ENCODE peak calls at places on chromosomes 16 and 17, in nine cellular contexts. Z is CD8-positive, alpha-beta T cell; U is prostate gland; T is cardiac muscle cell; J is fibroblast of lung; Y is stomach; A is ovary; O is colonic mucosa; E is left ventricle myocardium inferior. S is an unnamed sample.
A peak's percentile ranks its signal among the peaks of the same experiment; 100 is the strongest.

GRCh38 chr17:68204736-68205135 is 43.1 kb upstream of the AMZ2 start:
- DNase-seq in Z (peak; percentile 22), U (no peak), T (no peak), J (no peak), Y (no peak), A (no peak), O (no peak), E (peak; percentile 31), S (no peak)

GRCh38 chr17:38528101-38528500 is 77.7 kb downstream of the SRCIN1 start:
- DNase-seq in Z (no peak), U (no peak), T (no peak), J (no peak), Y (no peak), A (no peak), O (no peak), E (no peak), S (no peak)

GRCh38 chr17:58527949-58528348 is 13.5 kb upstream of the MTMR4 start:
- DNase-seq in Z (no peak), U (no peak), T (peak; percentile 80), J (no peak), Y (no peak), A (no peak), O (no peak), E (no peak), S (no peak)

GRCh38 chr17:56708670-56709410 is 115.3 kb downstream of the NOG start:
- DNase-seq in Z (no peak), U (no peak), T (no peak), J (no peak), Y (no peak), A (no peak), O (no peak), E (no peak), S (no peak)

GRCh38 chr17:19447085-19447583 is 36.1 kb downstream of the RNF112 start:
- DNase-seq in Z (peak; percentile 47), U (peak; percentile 78), T (peak; percentile 85), J (peak; percentile 83), Y (peak; percentile 73), A (peak; percentile 86), O (peak; percentile 89), E (no peak), S (peak; percentile 76)

GRCh38 chr16:537415-538335 is 10.2 kb downstream of the CAPN15 start:
- DNase-seq in Z (no peak), U (no peak), T (no peak), J (no peak), Y (no peak), A (no peak), O (no peak), E (no peak), S (no peak)

GRCh38 chr16:19898924-19899604 is 14.4 kb upstream of the GPRC5B start:
- DNase-seq in Z (no peak), U (peak; percentile 39), T (peak; percentile 68), J (peak; percentile 54), Y (peak; percentile 46), A (peak; percentile 33), O (peak; percentile 55), E (no peak), S (no peak)

GRCh38 chr16:31488630-31489564 is 6.0 kb downstream of the SLC5A2 start:
- DNase-seq in Z (no peak), U (no peak), T (peak; percentile 27), J (no peak), Y (no peak), A (no peak), O (no peak), E (no peak), S (no peak)

GRCh38 chr16:27579086-27579980 is 29.4 kb downstream of the KATNIP start:
- DNase-seq in Z (no peak), U (no peak), T (peak; percentile 22), J (peak; percentile 12), Y (no peak), A (no peak), O (no peak), E (no peak), S (no peak)

GRCh38 chr16:29849505-29849904 is 13.5 kb downstream of the CDIPT start:
- DNase-seq in Z (no peak), U (no peak), T (no peak), J (no peak), Y (no peak), A (no peak), O (no peak), E (no peak), S (no peak)

GRCh38 chr17:1736348-1737281 is 6.1 kb upstream of the SERPINF2 start:
- DNase-seq in Z (no peak), U (no peak), T (peak; percentile 93), J (peak; percentile 82), Y (peak; percentile 46), A (peak; percentile 80), O (no peak), E (peak; percentile 71), S (no peak)

GRCh38 chr16:57999366-57999970 is 1.0 kb downstream of the ZNF319 start:
- DNase-seq in Z (peak; percentile 41), U (no peak), T (no peak), J (peak; percentile 29), Y (no peak), A (no peak), O (no peak), E (no peak), S (no peak)

GRCh38 chr17:8470447-8471047 is 34.9 kb downstream of the NDEL1 start:
- DNase-seq in Z (no peak), U (peak; percentile 79), T (peak; percentile 45), J (no peak), Y (no peak), A (peak; percentile 74), O (no peak), E (peak; percentile 58), S (peak; percentile 83)

GRCh38 chr16:56190903-56191806 is at the start of gene GNAO1:
- DNase-seq in Z (peak; percentile 60), U (peak; percentile 49), T (peak; percentile 72), J (peak; percentile 58), Y (peak; percentile 61), A (peak; percentile 82), O (no peak), E (peak; percentile 81), S (peak; percentile 84)

GRCh38 chr17:63741251-63742049 is at the start of gene STRADA:
- DNase-seq in Z (peak; percentile 99), U (peak; percentile 100), T (peak; percentile 98), J (peak; percentile 95), Y (peak; percentile 100), A (peak; percentile 97), O (peak; percentile 99), E (peak; percentile 99), S (peak; percentile 99)

GRCh38 chr16:74637742-74638453 is 28.8 kb downstream of the RFWD3 start:
- DNase-seq in Z (no peak), U (no peak), T (no peak), J (no peak), Y (no peak), A (no peak), O (no peak), E (no peak), S (no peak)
- H3K9me3 ChIP-seq in Z (no peaks in the 10 kb centered on the region), U (no peaks in the 10 kb centered on the region), T (no peaks in the 10 kb centered on the region), J (no peaks in the 10 kb centered on the region), Y (no peaks in the 10 kb centered on the region), A (no peaks in the 10 kb centered on the region), O (no peaks in the 10 kb centered on the region), E (no peaks in the 10 kb centered on the region), S (no peaks in the 10 kb centered on the region)

GRCh38 chr16:71443714-71444113 is 1.9 kb upstream of the TLE7 start:
- DNase-seq in Z (no peak), U (no peak), T (no peak), J (no peak), Y (no peak), A (no peak), O (no peak), E (no peak), S (no peak)

GRCh38 chr16:71453051-71453450 is 9.0 kb downstream of the ZNF23 start:
- DNase-seq in Z (no peak), U (no peak), T (no peak), J (no peak), Y (no peak), A (no peak), O (no peak), E (no peak), S (no peak)

GRCh38 chr16:71448274-71448866 is 6.5 kb upstream of the TLE7 start:
- DNase-seq in Z (no peak), U (no peak), T (no peak), J (no peak), Y (no peak), A (no peak), O (no peak), E (no peak), S (no peak)

DNA sequence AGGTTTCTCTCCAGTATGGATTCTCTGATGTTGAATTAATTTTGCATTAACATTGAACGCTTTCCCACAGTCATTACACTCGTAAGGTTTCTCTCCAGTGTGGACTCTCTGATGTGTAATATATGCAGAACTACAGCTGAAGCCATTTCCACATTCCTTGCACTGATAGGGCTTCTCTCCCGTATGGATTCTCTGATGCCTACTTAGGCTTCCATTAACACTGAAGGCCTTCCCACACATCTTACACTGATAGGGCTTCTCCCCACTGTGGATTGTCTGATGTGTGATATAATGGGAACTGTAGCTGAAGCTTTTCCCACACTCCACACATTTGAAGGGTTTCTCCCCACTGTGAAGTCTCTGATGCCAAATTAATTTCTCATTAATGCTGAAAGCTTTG is 7.2 kb upstream of the TLE7 start:
- DNase-seq in Z (no peak), U (no peak), T (no peak), J (peak; percentile 9), Y (no peak), A (no peak), O (no peak), E (no peak), S (no peak)
- H3K9me3 ChIP-seq in Z (peaks cover 32% of the 10 kb centered on the region), U (peaks cover 13% of the 10 kb centered on the region), T (peaks cover 8% of the 10 kb centered on the region), J (peaks cover 14% of the 10 kb centered on the region), Y (peaks cover 99% of the 10 kb centered on the region), A (peaks cover 33% of the 10 kb centered on the region), O (peaks cover 22% of the 10 kb centered on the region), E (peaks cover 99% of the 10 kb centered on the region), S (peaks cover 98% of the 10 kb centered on the region)

GRCh38 chr16:35182043-35182677 is 1722.7 kb downstream of the TP53TG3F start:
- DNase-seq in Z (no peak), U (no peak), T (no peak), J (no peak), Y (no peak), A (no peak), O (no peak), E (no peak), S (no peak)
- H3K9me3 ChIP-seq in Z (no peaks in the 10 kb centered on the region), U (no peaks in the 10 kb centered on the region), T (no peaks in the 10 kb centered on the region), J (no peaks in the 10 kb centered on the region), Y (peaks cover 57% of the 10 kb centered on the region), A (no peaks in the 10 kb centered on the region), O (no peaks in the 10 kb centered on the region), E (no peaks in the 10 kb centered on the region), S (no peaks in the 10 kb centered on the region)

GRCh38 chr17:22717211-22717610 is 1024.9 kb downstream of the KCNJ18 start:
- DNase-seq in Z (no peak), U (no peak), T (no peak), J (no peak), Y (no peak), A (no peak), O (no peak), E (no peak), S (no peak)
- H3K9me3 ChIP-seq in Z (no peaks in the 10 kb centered on the region), U (no peaks in the 10 kb centered on the region), T (no peaks in the 10 kb centered on the region), J (no peaks in the 10 kb centered on the region), Y (peaks cover 66% of the 10 kb centered on the region), A (no peaks in the 10 kb centered on the region), O (no peaks in the 10 kb centered on the region), E (peaks cover 20% of the 10 kb centered on the region), S (peaks cover 10% of the 10 kb centered on the region)

GRCh38 chr17:82948081-82948511 is 108.3 kb upstream of the ZNF750 start:
- DNase-seq in Z (no peak), U (no peak), T (no peak), J (no peak), Y (no peak), A (no peak), O (no peak), E (peak; percentile 14), S (no peak)
- H3K9me3 ChIP-seq in Z (peaks cover 13% of the 10 kb centered on the region), U (no peaks in the 10 kb centered on the region), T (no peaks in the 10 kb centered on the region), J (no peaks in the 10 kb centered on the region), Y (peaks cover 67% of the 10 kb centered on the region), A (peaks cover 2% of the 10 kb centered on the region), O (no peaks in the 10 kb centered on the region), E (peaks cover 56% of the 10 kb centered on the region), S (no peaks in the 10 kb centered on the region)